ENCODE peak calls at places on chromosomes 16 and 17, in five cellular contexts. One of them, this sample, is unnamed.

GRCh38 chr17:34647511-34647910 is 68.1 kb downstream of the TMEM132E start:
- DNase-seq in gastrocnemius medialis: no peak
- DNase-seq in tibial artery: no peak
- DNase-seq in mucosa of descending colon: no peak
- DNase-seq in PC-3: no peak
- DNase-seq in this sample: no peak

GRCh38 chr17:66330646-66331037 is 28.2 kb downstream of the PRKCA start:
- DNase-seq in gastrocnemius medialis: no peak
- DNase-seq in tibial artery: no peak
- DNase-seq in mucosa of descending colon: no peak
- DNase-seq in PC-3: no peak
- DNase-seq in this sample: no peak

GRCh38 chr16:73171380-73171779 is 123.5 kb upstream of the ZFHX3 start:
- DNase-seq in gastrocnemius medialis: no peak
- DNase-seq in tibial artery: no peak
- DNase-seq in mucosa of descending colon: no peak
- DNase-seq in PC-3: no peak
- DNase-seq in this sample: no peak

GRCh38 chr16:12092347-12092882 is 115.9 kb downstream of the SNX29 start:
- DNase-seq in gastrocnemius medialis: no peak
- DNase-seq in tibial artery: peak
- DNase-seq in mucosa of descending colon: no peak
- DNase-seq in PC-3: peak
- DNase-seq in this sample: no peak

GRCh38 chr17:28726912-28727726 is 1.1 kb upstream of the TLCD1 start:
- DNase-seq in gastrocnemius medialis: peak
- DNase-seq in tibial artery: peak
- DNase-seq in mucosa of descending colon: peak
- DNase-seq in PC-3: peak
- DNase-seq in this sample: peak

GRCh38 chr17:30554839-30555751 is 77.9 kb downstream of the GOSR1 start:
- DNase-seq in gastrocnemius medialis: no peak
- DNase-seq in tibial artery: no peak
- DNase-seq in mucosa of descending colon: no peak
- DNase-seq in PC-3: peak
- DNase-seq in this sample: no peak

GRCh38 chr16:66247516-66248089 is 118.9 kb upstream of the CDH5 start:
- DNase-seq in gastrocnemius medialis: peak
- DNase-seq in tibial artery: peak
- DNase-seq in mucosa of descending colon: no peak
- DNase-seq in PC-3: peak
- DNase-seq in this sample: no peak

GRCh38 chr17:50605434-50605833 is 29.2 kb upstream of the ABCC3 start:
- DNase-seq in gastrocnemius medialis: no peak
- DNase-seq in tibial artery: no peak
- DNase-seq in mucosa of descending colon: no peak
- DNase-seq in PC-3: no peak
- DNase-seq in this sample: no peak

GRCh38 chr16:17070882-17071592 is 399.7 kb downstream of the XYLT1 start:
- DNase-seq in gastrocnemius medialis: no peak
- DNase-seq in tibial artery: peak
- DNase-seq in mucosa of descending colon: peak
- DNase-seq in PC-3: no peak
- DNase-seq in this sample: no peak

GRCh38 chr17:75077072-75077489 is 10.7 kb upstream of the SLC16A5 start:
- DNase-seq in gastrocnemius medialis: no peak
- DNase-seq in tibial artery: no peak
- DNase-seq in mucosa of descending colon: peak
- DNase-seq in PC-3: no peak
- DNase-seq in this sample: no peak
- H3K4me3 ChIP-seq in gastrocnemius medialis: peak
- H3K4me3 ChIP-seq in tibial artery: peak
- H3K4me3 ChIP-seq in mucosa of descending colon: no peak
- H3K4me3 ChIP-seq in PC-3: no peak
- H3K4me3 ChIP-seq in this sample: peak

GRCh38 chr17:83084621-83085056 is 5.2 kb downstream of the METRNL start:
- DNase-seq in gastrocnemius medialis: no peak
- DNase-seq in tibial artery: no peak
- DNase-seq in mucosa of descending colon: peak
- DNase-seq in PC-3: no peak
- DNase-seq in this sample: no peak
- H3K4me3 ChIP-seq in gastrocnemius medialis: no peak
- H3K4me3 ChIP-seq in tibial artery: no peak
- H3K4me3 ChIP-seq in mucosa of descending colon: no peak
- H3K4me3 ChIP-seq in PC-3: no peak
- H3K4me3 ChIP-seq in this sample: no peak

DNA sequence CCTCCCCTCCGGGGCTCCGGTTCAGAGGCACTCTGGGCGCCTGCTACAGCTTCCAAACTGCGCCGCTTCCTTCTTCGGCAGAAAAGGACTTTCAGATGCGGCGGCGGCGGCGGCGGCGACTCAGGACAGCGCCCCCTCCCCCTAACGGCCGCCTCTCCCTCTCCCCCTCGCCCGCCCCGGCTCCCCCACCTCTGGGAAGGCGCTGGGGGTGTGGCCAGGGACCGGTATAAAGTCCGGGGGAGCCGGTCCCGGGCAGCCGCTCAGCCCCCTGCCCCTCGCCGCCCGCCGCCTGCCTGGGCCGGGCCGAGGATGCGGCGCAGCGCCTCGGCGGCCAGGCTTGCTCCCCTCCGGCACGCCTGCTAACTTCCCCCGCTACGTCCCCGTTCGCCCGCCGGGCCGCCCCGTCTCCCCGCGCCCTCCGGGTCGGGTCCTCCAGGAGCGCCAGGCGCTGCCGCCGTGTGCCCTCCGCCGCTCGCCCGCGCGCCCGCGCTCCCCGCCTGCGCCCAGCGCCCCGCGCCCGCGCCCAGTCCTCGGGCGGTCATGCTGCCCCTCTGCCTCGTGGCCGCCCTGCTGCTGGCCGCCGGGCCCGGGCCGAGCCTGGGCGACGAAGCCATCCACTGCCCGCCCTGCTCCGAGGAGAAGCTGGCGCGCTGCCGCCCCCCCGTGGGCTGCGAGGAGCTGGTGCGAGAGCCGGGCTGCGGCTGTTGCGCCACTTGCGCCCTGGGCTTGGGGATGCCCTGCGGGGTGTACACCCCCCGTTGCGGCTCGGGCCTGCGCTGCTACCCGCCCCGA is at the start of gene IGFBP4:
- DNase-seq in gastrocnemius medialis: peak
- DNase-seq in tibial artery: peak
- DNase-seq in mucosa of descending colon: peak
- DNase-seq in PC-3: peak
- DNase-seq in this sample: no peak
- H3K4me3 ChIP-seq in gastrocnemius medialis: peak
- H3K4me3 ChIP-seq in tibial artery: peak
- H3K4me3 ChIP-seq in mucosa of descending colon: peak
- H3K4me3 ChIP-seq in PC-3: peak
- H3K4me3 ChIP-seq in this sample: peak

GRCh38 chr17:82320140-82320840 is 2.9 kb upstream of the CD7 start:
- DNase-seq in gastrocnemius medialis: no peak
- DNase-seq in tibial artery: no peak
- DNase-seq in mucosa of descending colon: no peak
- DNase-seq in PC-3: no peak
- DNase-seq in this sample: no peak
- H3K4me3 ChIP-seq in gastrocnemius medialis: no peak
- H3K4me3 ChIP-seq in tibial artery: no peak
- H3K4me3 ChIP-seq in mucosa of descending colon: no peak
- H3K4me3 ChIP-seq in PC-3: no peak
- H3K4me3 ChIP-seq in this sample: no peak

GRCh38 chr17:56779898-56780777 is 53.6 kb downstream of the C17orf67 start:
- DNase-seq in gastrocnemius medialis: peak
- DNase-seq in tibial artery: peak
- DNase-seq in mucosa of descending colon: peak
- DNase-seq in PC-3: peak
- DNase-seq in this sample: peak

GRCh38 chr17:56777859-56778258 is 55.9 kb downstream of the C17orf67 start:
- DNase-seq in gastrocnemius medialis: peak
- DNase-seq in tibial artery: no peak
- DNase-seq in mucosa of descending colon: no peak
- DNase-seq in PC-3: peak
- DNase-seq in this sample: no peak

GRCh38 chr17:56778898-56779297 is 54.8 kb downstream of the C17orf67 start:
- DNase-seq in gastrocnemius medialis: no peak
- DNase-seq in tibial artery: no peak
- DNase-seq in mucosa of descending colon: no peak
- DNase-seq in PC-3: no peak
- DNase-seq in this sample: no peak

GRCh38 chr17:56781944-56782737 is 51.6 kb downstream of the C17orf67 start:
- DNase-seq in gastrocnemius medialis: peak
- DNase-seq in tibial artery: no peak
- DNase-seq in mucosa of descending colon: no peak
- DNase-seq in PC-3: peak
- DNase-seq in this sample: no peak

DNA sequence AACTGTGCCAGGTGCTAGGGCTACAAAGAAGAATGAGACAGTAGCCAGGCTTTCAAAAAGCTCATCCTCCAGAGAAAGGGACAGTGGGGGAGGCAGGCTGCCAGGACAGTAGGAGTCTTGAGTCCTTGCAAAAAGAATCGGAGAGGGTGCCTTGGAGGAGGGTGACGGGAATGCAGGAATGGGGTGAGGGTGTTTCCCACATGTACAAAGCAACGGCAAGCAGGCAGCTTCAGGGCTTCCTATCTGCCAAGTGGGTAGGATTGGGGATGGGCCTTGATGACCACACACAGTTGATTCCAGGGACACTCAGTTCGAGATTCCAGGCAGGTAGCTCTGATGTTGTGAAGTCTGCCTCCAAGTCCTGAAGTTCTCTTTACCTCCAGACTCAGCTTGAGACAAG is 54.4 kb downstream of the C17orf67 start:
- DNase-seq in gastrocnemius medialis: no peak
- DNase-seq in tibial artery: no peak
- DNase-seq in mucosa of descending colon: no peak
- DNase-seq in PC-3: peak
- DNase-seq in this sample: no peak
- H3K4me3 ChIP-seq in gastrocnemius medialis: no peak
- H3K4me3 ChIP-seq in tibial artery: no peak
- H3K4me3 ChIP-seq in mucosa of descending colon: no peak
- H3K4me3 ChIP-seq in PC-3: peak
- H3K4me3 ChIP-seq in this sample: no peak

GRCh38 chr17:21167303-21167702 is 40.5 kb downstream of the DHRS7B start:
- DNase-seq in gastrocnemius medialis: peak
- DNase-seq in tibial artery: no peak
- DNase-seq in mucosa of descending colon: no peak
- DNase-seq in PC-3: no peak
- DNase-seq in this sample: no peak
- H3K4me3 ChIP-seq in gastrocnemius medialis: peak
- H3K4me3 ChIP-seq in tibial artery: no peak
- H3K4me3 ChIP-seq in mucosa of descending colon: no peak
- H3K4me3 ChIP-seq in PC-3: no peak
- H3K4me3 ChIP-seq in this sample: no peak

DNA sequence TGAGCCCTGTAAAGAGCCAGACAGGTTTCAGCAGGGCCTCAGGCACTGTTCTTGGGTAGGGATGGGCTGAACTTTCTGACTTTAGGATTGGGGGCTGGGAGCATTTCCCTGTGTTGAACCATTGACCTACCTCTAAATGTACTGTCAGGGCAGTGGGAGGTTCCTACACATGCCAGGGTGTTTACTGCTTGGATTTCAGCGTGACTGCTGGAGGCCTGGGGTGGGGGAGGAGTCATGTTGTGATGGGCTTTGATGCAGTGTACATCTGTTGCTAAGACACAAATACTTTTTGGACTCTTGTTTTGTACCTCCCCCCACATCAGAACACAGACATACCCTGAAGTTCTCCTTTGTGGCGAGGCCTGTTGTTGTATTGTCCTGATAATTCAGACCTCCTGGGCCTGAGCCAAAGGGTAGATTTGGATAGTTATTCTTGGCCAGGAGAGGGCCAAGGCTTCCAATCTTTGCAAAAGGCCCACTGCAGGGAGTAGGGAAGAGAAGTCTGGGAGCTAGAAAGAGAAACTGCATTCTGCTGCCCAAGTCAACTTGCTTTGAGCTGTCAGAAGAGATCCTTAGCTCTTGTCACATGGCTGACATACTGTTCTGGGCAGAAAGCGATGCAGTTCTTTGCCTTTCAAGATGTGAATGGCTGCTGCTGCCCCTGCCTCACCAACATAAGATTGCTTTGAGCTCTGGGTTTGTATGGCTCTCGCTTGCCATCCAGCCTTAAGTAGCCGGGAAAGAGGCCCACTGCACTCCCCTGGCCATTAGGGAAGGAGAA is 3.7 kb downstream of the NFE2L1 start:
- DNase-seq in gastrocnemius medialis: peak
- DNase-seq in tibial artery: peak
- DNase-seq in mucosa of descending colon: no peak
- DNase-seq in PC-3: no peak
- DNase-seq in this sample: peak
- H3K4me3 ChIP-seq in gastrocnemius medialis: peak
- H3K4me3 ChIP-seq in tibial artery: peak
- H3K4me3 ChIP-seq in mucosa of descending colon: no peak
- H3K4me3 ChIP-seq in PC-3: peak
- H3K4me3 ChIP-seq in this sample: peak

DNA sequence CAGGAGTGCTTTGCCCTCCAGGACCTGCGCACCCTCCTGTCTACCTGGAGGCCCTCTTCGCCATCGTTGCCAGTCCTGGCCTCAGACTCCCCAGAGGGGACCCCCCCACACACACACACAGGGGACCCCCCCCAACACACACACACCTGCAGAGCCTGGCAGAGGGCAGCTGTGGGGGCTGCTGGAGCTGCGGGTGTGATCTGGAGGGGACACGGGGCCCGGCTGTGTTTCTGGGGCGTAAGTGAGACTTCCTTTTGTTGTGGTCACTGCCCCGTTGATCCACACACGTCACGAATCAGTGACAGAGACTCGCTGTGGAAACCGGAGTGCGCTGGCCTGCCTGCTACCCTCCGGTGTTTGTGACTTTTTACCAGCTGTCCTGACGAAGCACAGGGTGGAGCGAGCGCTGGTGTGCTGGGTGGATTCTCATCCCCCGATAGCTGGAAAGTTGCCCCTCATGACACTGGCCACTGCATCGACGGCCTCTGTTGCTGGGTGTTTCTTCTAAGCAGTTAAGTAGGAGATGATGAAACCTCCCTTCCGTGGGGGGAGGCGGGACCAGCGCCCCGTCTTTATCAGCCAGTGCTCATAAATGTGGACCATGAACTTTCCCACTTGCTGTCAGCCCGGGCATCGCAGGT is 2.3 kb downstream of the METRNL start:
- DNase-seq in gastrocnemius medialis: peak
- DNase-seq in tibial artery: peak
- DNase-seq in mucosa of descending colon: peak
- DNase-seq in PC-3: no peak
- DNase-seq in this sample: no peak
- H3K4me3 ChIP-seq in gastrocnemius medialis: peak
- H3K4me3 ChIP-seq in tibial artery: peak
- H3K4me3 ChIP-seq in mucosa of descending colon: peak
- H3K4me3 ChIP-seq in PC-3: peak
- H3K4me3 ChIP-seq in this sample: peak